ENCODE peak calls at places on chromosome 21, in eight cellular contexts. P is fibroblast of lung; J is CD8-positive, alpha-beta T cell; R is heart right ventricle; O is aorta; X is cardiac muscle cell; K is substantia nigra; A is SJSA1. I is an unnamed sample.

GRCh38 chr21:8992731-8993174 is 1528.6 kb upstream of the TPTE start:
- DNase-seq in P (peak), J (no peak), R (no peak), O (peak), X (no peak), K (no peak), A (no peak), I (no peak)

GRCh38 chr21:31874817-31875216 is 2.0 kb downstream of the HUNK start:
- DNase-seq in P (no peak), J (no peak), R (no peak), O (no peak), X (no peak), K (no peak), A (peak), I (no peak)

GRCh38 chr21:34187935-34188334 is 114.6 kb downstream of the MRPS6 start:
- DNase-seq in P (peak), J (no peak), R (peak), O (no peak), X (peak), K (no peak), A (no peak), I (no peak)

GRCh38 chr21:31184462-31184861 is 146.2 kb upstream of the KRTAP19-8 start:
- DNase-seq in P (no peak), J (no peak), R (no peak), O (no peak), X (no peak), K (no peak), A (no peak), I (no peak)

GRCh38 chr21:34344584-34344983 is 19.2 kb upstream of the KCNE2 start:
- DNase-seq in P (no peak), J (no peak), R (no peak), O (no peak), X (no peak), K (no peak), A (no peak), I (no peak)

GRCh38 chr21:20647603-20648002 is 350.6 kb upstream of the NCAM2 start:
- DNase-seq in P (peak), J (no peak), R (no peak), O (no peak), X (no peak), K (no peak), A (no peak), I (no peak)

GRCh38 chr21:21232320-21232719 is 234.1 kb downstream of the NCAM2 start:
- DNase-seq in P (peak), J (no peak), R (no peak), O (no peak), X (peak), K (no peak), A (no peak), I (no peak)

GRCh38 chr21:39000496-39000895 is 182.8 kb downstream of the PSMG1 start:
- DNase-seq in P (no peak), J (no peak), R (no peak), O (no peak), X (peak), K (no peak), A (peak), I (no peak)

GRCh38 chr21:32278068-32278467 is 781 bp downstream of the MIS18A start:
- DNase-seq in P (no peak), J (no peak), R (no peak), O (no peak), X (no peak), K (no peak), A (peak), I (no peak)

GRCh38 chr21:31924548-31924947 is 51.7 kb downstream of the HUNK start:
- DNase-seq in P (no peak), J (no peak), R (no peak), O (no peak), X (no peak), K (no peak), A (no peak), I (peak)

GRCh38 chr21:27649323-27649722 is 682.4 kb upstream of the ADAMTS5 start:
- DNase-seq in P (peak), J (no peak), R (no peak), O (no peak), X (peak), K (no peak), A (peak), I (peak)

GRCh38 chr21:14683021-14683420 is 136.9 kb upstream of the SAMSN1 start:
- DNase-seq in P (no peak), J (no peak), R (no peak), O (no peak), X (no peak), K (no peak), A (no peak), I (no peak)

GRCh38 chr21:26055841-26056264 is 114.7 kb downstream of the APP start:
- DNase-seq in P (no peak), J (no peak), R (no peak), O (no peak), X (no peak), K (no peak), A (no peak), I (no peak)

GRCh38 chr21:26061437-26061836 is 109.1 kb downstream of the APP start:
- DNase-seq in P (peak), J (no peak), R (no peak), O (no peak), X (peak), K (no peak), A (no peak), I (no peak)

GRCh38 chr21:26057488-26058170 is 112.9 kb downstream of the APP start:
- DNase-seq in P (no peak), J (no peak), R (no peak), O (no peak), X (no peak), K (no peak), A (no peak), I (no peak)

GRCh38 chr21:26064506-26064905 is 106.1 kb downstream of the APP start:
- DNase-seq in P (no peak), J (no peak), R (no peak), O (no peak), X (no peak), K (no peak), A (no peak), I (no peak)

DNA sequence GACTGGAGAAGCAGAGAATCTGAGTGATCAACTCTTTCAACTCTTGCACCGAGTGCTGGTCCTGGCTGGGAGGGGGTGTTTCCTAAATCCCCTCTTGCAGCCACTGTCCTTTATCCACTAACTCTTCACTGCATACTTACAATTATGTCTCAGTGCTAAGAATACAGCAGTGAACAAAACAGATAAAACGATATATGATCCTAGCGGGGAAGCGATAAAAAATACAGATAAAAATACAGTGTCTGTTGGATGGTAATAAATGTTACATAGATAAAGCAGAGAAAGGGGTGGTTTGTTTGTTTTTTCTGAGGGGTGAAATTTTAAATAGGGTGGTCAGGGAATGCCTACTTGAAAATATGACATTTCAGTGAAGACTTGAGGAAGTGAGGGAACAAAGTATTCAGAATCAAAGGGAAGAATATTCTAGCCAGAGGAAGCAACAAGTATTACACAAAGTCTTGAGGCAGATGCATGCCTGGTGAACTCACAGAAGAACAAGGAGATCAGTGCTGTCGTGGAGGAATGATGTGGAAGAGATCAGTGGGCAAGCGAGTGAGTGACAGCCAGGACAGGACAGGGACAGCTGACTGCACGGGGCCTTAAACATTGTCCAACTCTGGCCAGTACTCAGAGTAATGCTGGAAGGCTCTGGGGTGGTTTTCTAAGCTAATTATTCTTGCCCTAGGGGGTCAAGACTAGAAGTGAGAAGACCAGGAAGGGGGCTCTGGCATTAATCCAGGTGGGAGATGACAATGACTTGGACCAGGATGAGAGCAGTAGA is 110.0 kb downstream of the APP start:
- DNase-seq in P (no peak), J (no peak), R (no peak), O (no peak), X (no peak), K (no peak), A (no peak), I (no peak)
- H3K27ac ChIP-seq in P (no peak), J (no peak), R (no peak), O (no peak), X (no peak), K (no peak), A (no peak), I (no peak)

GRCh38 chr21:29052224-29052623 is 21.2 kb downstream of the CCT8 start:
- DNase-seq in P (no peak), J (no peak), R (no peak), O (no peak), X (no peak), K (no peak), A (no peak), I (no peak)

GRCh38 chr21:29055080-29055479 is 18.4 kb downstream of the CCT8 start:
- DNase-seq in P (no peak), J (no peak), R (no peak), O (no peak), X (no peak), K (no peak), A (no peak), I (no peak)

GRCh38 chr21:29056005-29056404 is 17.4 kb downstream of the CCT8 start:
- DNase-seq in P (no peak), J (no peak), R (no peak), O (no peak), X (no peak), K (no peak), A (no peak), I (no peak)

GRCh38 chr21:29053011-29053553 is 20.4 kb downstream of the CCT8 start:
- DNase-seq in P (no peak), J (no peak), R (no peak), O (no peak), X (no peak), K (no peak), A (no peak), I (no peak)

GRCh38 chr21:29053656-29054055 is 19.8 kb downstream of the CCT8 start:
- DNase-seq in P (peak), J (no peak), R (no peak), O (no peak), X (no peak), K (no peak), A (no peak), I (no peak)
- H3K27ac ChIP-seq in P (no peak), J (no peak), R (no peak), O (peak), X (peak), K (no peak), A (no peak), I (no peak)

DNA sequence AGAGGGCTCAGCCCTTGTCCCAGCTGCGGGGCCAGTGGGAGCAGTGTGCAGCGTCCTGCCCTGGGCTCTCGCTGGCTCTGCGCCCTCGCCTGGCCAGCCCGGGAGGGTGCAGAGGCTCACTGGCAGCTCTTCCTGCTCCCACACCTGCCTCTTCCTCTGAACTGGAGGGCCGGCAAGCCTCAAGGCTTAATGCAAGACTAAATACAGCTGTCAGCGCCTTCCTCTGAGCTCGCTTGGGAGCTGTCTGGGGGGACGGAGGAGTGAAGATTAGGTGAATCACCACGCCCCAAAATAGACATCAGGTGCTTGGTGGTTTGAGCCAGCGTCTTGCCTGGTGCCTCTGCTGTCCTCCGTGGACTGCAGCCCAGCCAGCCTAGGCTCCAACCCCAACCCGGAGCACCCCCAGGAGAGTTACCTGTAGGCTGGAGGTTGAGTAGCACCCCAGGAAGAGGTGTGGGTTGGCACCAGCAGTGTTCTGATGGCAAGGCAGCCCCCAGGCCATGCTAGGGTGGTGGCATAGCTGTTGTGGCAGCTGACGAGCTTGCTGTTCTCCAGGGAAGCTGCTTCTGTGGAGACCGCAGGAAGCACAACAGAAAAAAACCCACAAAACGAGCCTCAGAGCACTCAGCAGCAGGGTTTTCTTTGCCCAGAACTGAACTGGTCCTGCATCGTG is 36.9 kb downstream of the UMODL1 start:
- DNase-seq in P (peak), J (peak), R (peak), O (peak), X (peak), K (no peak), A (peak), I (peak)
- H3K27ac ChIP-seq in P (no peak), J (no peak), R (no peak), O (no peak), X (no peak), K (no peak), A (no peak), I (no peak)

GRCh38 chr21:46057710-46058241 is 40.1 kb upstream of the COL6A2 start:
- DNase-seq in P (no peak), J (no peak), R (no peak), O (peak), X (no peak), K (no peak), A (no peak), I (no peak)
- H3K27ac ChIP-seq in P (peak), J (no peak), R (peak), O (peak), X (peak), K (no peak), A (peak), I (no peak)

GRCh38 chr21:16079830-16080229 is 350.0 kb downstream of the USP25 start:
- DNase-seq in P (peak), J (no peak), R (no peak), O (no peak), X (peak), K (no peak), A (no peak), I (no peak)
- H3K27ac ChIP-seq in P (no peak), J (no peak), R (no peak), O (no peak), X (no peak), K (peak), A (no peak), I (no peak)

GRCh38 chr21:35401476-35401875 is 352.4 kb upstream of the RUNX1 start:
- DNase-seq in P (peak), J (no peak), R (no peak), O (no peak), X (no peak), K (no peak), A (no peak), I (no peak)
- H3K27ac ChIP-seq in P (no peak), J (no peak), R (no peak), O (no peak), X (no peak), K (no peak), A (no peak), I (no peak)

GRCh38 chr21:36427502-36427901 is 42.3 kb downstream of the CHAF1B start:
- DNase-seq in P (no peak), J (no peak), R (no peak), O (no peak), X (no peak), K (no peak), A (no peak), I (no peak)

GRCh38 chr21:36430841-36431240 is 45.6 kb downstream of the CHAF1B start:
- DNase-seq in P (peak), J (no peak), R (no peak), O (peak), X (peak), K (no peak), A (peak), I (no peak)

GRCh38 chr21:36431252-36431651 is 46.1 kb downstream of the CHAF1B start:
- DNase-seq in P (peak), J (no peak), R (no peak), O (no peak), X (no peak), K (no peak), A (no peak), I (no peak)

GRCh38 chr21:36429672-36430546 is 44.7 kb downstream of the CHAF1B start:
- DNase-seq in P (peak), J (peak), R (peak), O (peak), X (peak), K (no peak), A (peak), I (peak)

GRCh38 chr21:36428789-36429671 is 43.8 kb downstream of the CHAF1B start:
- DNase-seq in P (peak), J (no peak), R (no peak), O (peak), X (no peak), K (no peak), A (no peak), I (no peak)
- H3K27ac ChIP-seq in P (peak), J (no peak), R (peak), O (no peak), X (peak), K (no peak), A (peak), I (peak)

DNA sequence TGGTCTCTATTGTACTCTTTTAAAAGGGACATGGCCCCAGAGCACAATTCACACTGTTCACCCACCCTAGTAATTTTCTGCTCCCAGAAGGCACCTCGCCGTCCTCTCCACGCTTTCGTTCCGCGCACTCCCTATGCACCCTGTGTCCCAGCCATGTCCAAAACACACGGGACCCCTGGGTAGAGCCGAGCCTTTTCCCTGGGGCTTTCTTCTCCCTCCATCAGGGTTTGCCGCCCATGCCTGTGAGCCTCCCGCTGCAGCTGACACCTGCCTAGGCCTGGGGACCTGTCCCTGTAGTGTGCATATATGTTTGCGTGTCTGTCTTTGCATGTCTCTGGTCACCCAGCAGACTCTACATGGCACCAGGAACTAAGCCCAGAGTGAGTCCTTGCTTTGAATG is 302.7 kb downstream of the PCP4 start:
- DNase-seq in P (no peak), J (no peak), R (no peak), O (no peak), X (no peak), K (no peak), A (no peak), I (no peak)
- H3K27ac ChIP-seq in P (no peak), J (no peak), R (no peak), O (no peak), X (no peak), K (no peak), A (no peak), I (no peak)

DNA sequence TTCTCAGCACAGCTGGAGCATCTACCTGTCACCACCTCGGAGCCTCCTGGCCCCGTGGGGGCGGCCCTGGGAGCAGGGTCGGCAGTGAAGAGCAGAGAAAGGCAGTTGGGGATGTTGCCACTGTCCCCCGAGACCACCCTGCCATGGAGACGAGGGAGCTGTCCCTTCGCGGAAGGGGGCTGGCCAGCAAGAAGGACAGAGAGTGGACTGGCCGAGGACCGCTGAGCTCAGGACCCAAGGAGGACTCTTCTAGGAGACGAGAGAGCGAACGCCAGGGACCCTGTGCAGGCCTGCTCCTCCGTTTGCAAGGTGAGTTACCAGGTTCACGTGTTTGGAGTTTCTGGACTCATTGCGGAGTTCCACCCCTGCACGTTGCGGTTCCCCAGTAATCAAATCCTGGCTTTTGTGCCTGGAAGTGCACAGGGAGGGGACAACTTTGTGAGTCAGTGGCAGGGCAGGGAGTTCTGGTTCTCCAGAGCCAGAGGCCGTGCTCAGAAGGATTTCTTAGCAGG is 5.6 kb upstream of the POFUT2 start:
- DNase-seq in P (no peak), J (no peak), R (no peak), O (no peak), X (peak), K (no peak), A (no peak), I (no peak)
- H3K27ac ChIP-seq in P (peak), J (no peak), R (peak), O (peak), X (peak), K (peak), A (peak), I (peak)

I was measured in trophoblast cell.